ENCODE peak calls at places on chromosomes 5 and 9, in seven cellular contexts. L is psoas muscle; E is sigmoid colon; W is dorsolateral prefrontal cortex; H is GM12878; X is A673; J is CD8-positive, alpha-beta T cell. T is an unnamed sample.
A peak's percentile ranks its signal among the peaks of the same experiment; 100 is the strongest.

GRCh38 chr9:27529316-27530278 is at the start of gene MOB3B:
- DNase-seq in L (peak; percentile 85), E (peak; percentile 91), W (peak; percentile 89), H (no peak), X (peak; percentile 67), J (peak; percentile 77), T (peak; percentile 71)

GRCh38 chr5:147576646-147577535 is 67.0 kb upstream of the DPYSL3 start:
- DNase-seq in L (peak; percentile 58), E (peak; percentile 72), W (peak; percentile 38), H (no peak), X (peak; percentile 58), J (peak; percentile 12), T (no peak)

GRCh38 chr5:17190799-17191391 is 26.5 kb upstream of the BASP1 start:
- DNase-seq in L (no peak), E (no peak), W (no peak), H (no peak), X (peak; percentile 62), J (no peak), T (no peak)

GRCh38 chr5:66306844-66307315 is 162.8 kb downstream of the SREK1 start:
- DNase-seq in L (no peak), E (no peak), W (no peak), H (no peak), X (peak; percentile 11), J (no peak), T (no peak)

GRCh38 chr5:149837680-149838269 is 106.8 kb downstream of the PDE6A start:
- DNase-seq in L (peak; percentile 61), E (no peak), W (peak; percentile 64), H (no peak), X (peak; percentile 82), J (no peak), T (no peak)

GRCh38 chr5:1464096-1464446 is 18.8 kb upstream of the SLC6A3 start:
- DNase-seq in L (no peak), E (no peak), W (no peak), H (no peak), X (no peak), J (no peak), T (no peak)

GRCh38 chr9:132094314-132094791 is 14.7 kb upstream of the MED27 start:
- DNase-seq in L (no peak), E (no peak), W (no peak), H (no peak), X (no peak), J (no peak), T (no peak)

GRCh38 chr5:124906339-124907097 is 160.1 kb upstream of the ZNF608 start:
- DNase-seq in L (peak; percentile 48), E (peak; percentile 87), W (peak; percentile 69), H (no peak), X (peak; percentile 62), J (no peak), T (no peak)

GRCh38 chr5:154474957-154475334 is 3.1 kb downstream of the HAND1 start:
- DNase-seq in L (no peak), E (no peak), W (no peak), H (no peak), X (no peak), J (no peak), T (no peak)

GRCh38 chr5:108451269-108451668 is 69.4 kb upstream of the FBXL17 start:
- DNase-seq in L (no peak), E (no peak), W (no peak), H (no peak), X (no peak), J (no peak), T (no peak)

GRCh38 chr5:71938886-71939285 is 168.4 kb upstream of the MAP1B start:
- DNase-seq in L (no peak), E (no peak), W (no peak), H (no peak), X (no peak), J (no peak), T (no peak)

GRCh38 chr5:173016069-173016455 is 32.5 kb downstream of the ATP6V0E1 start:
- DNase-seq in L (no peak), E (no peak), W (peak; percentile 15), H (no peak), X (no peak), J (no peak), T (no peak)
- H3K27me3 ChIP-seq in L (no peaks in the 10 kb centered on the region), E (no peaks in the 10 kb centered on the region), W (no peaks in the 10 kb centered on the region), H (no peaks in the 10 kb centered on the region), X (no peaks in the 10 kb centered on the region), J (no peaks in the 10 kb centered on the region), T (no peaks in the 10 kb centered on the region)

DNA sequence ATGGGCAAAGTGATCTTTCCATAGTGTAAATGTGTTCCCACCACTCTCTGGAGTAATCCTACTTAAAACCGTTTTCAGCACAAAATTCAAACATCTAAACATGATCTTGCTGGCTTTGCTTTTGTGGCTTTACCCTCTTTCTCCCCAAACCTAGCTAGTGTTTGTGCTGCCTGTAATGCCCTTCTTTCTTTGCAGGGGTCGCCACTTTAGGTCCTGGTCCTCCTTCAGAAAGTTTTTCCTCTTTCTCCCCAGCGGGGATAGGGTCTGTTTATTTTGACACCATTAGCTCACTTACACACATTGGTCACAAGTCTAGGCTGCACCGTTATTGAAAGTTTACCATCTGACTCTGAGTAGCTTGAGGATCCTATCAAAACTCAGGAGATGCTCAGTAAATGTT is 736 bp upstream of the HSD17B4 start:
- DNase-seq in L (no peak), E (no peak), W (no peak), H (no peak), X (no peak), J (no peak), T (no peak)
- TF ChIP-seq CTCF in L (no peak), E (no peak), W (no peak), H (no peak), X (no peak), J (no peak), T (no peak)

GRCh38 chr9:7259544-7260241 is 501.9 kb downstream of the KDM4C start:
- DNase-seq in L (no peak), E (no peak), W (no peak), H (no peak), X (no peak), J (no peak), T (no peak)

DNA sequence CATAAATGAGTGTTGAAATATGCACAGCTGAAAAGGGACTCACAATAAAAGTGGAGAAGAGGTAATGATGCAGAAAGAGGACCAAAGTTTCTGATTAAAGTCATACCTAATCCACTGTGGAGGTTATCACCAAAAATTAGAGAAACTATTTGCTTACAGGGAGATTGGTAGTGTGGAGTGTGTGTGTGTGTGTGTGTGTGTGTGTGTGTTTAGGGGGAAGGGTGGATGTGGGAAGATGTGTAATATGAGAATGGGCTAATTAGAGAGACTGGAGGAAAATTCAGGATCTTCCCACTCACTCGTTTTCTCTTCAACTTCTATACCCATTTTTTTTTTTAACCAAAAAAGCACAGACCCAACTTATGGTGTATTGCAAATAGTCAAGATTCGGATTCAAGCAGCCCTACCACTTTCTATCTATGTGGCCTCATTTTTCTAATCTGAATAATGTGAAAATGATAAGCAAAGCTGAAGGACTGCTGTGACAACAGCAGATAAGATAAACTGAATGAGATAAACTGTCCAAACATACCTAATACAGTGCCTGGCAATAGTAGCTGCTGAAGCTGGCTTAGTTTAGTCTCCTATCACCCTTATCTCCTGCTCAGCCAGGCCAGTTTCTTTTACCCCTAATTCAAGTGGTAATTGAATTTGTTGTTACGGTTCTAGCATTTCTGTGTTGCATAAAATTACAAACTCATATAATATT is 501.1 kb downstream of the KDM4C start:
- DNase-seq in L (no peak), E (no peak), W (no peak), H (no peak), X (no peak), J (no peak), T (no peak)
- H3K27ac ChIP-seq in L (no peak overlapping the region), E (no peak overlapping the region), W (no peak overlapping the region), H (no peak overlapping the region), X (no peak overlapping the region), J (no peak overlapping the region), T (no peak overlapping the region)

GRCh38 chr9:134488901-134489280 is 152.7 kb upstream of the COL5A1 start:
- DNase-seq in L (no peak), E (peak; percentile 40), W (no peak), H (no peak), X (no peak), J (no peak), T (no peak)
- H3K27me3 ChIP-seq in L (no peaks in the 10 kb centered on the region), E (no peaks in the 10 kb centered on the region), W (no peaks in the 10 kb centered on the region), H (peaks cover 2% of the 10 kb centered on the region), X (no peaks in the 10 kb centered on the region), J (no peaks in the 10 kb centered on the region), T (peaks cover 4% of the 10 kb centered on the region)

GRCh38 chr9:124269556-124269955 is 11.8 kb downstream of the NEK6 start:
- DNase-seq in L (no peak), E (no peak), W (no peak), H (no peak), X (no peak), J (no peak), T (no peak)

GRCh38 chr9:124266139-124266825 is 8.5 kb downstream of the NEK6 start:
- DNase-seq in L (no peak), E (no peak), W (no peak), H (no peak), X (no peak), J (no peak), T (no peak)

GRCh38 chr9:124268248-124268647 is 10.5 kb downstream of the NEK6 start:
- DNase-seq in L (no peak), E (no peak), W (no peak), H (no peak), X (no peak), J (no peak), T (no peak)

GRCh38 chr9:124266826-124267201 is 9.1 kb downstream of the NEK6 start:
- DNase-seq in L (no peak), E (no peak), W (no peak), H (no peak), X (no peak), J (no peak), T (no peak)

GRCh38 chr9:124267271-124267807 is 9.6 kb downstream of the NEK6 start:
- DNase-seq in L (peak; percentile 58), E (no peak), W (peak; percentile 50), H (no peak), X (peak; percentile 54), J (no peak), T (no peak)
- TF ChIP-seq CTCF in L (no peak), E (no peak), W (no peak), H (peak; percentile 8), X (peak; percentile 25), J (no peak), T (no peak)

GRCh38 chr9:80082213-80082612 is 510.4 kb downstream of the TLE4 start:
- DNase-seq in L (no peak), E (no peak), W (no peak), H (no peak), X (no peak), J (no peak), T (no peak)
- H3K27ac ChIP-seq in L (no peak overlapping the region), E (no peak overlapping the region), W (no peak overlapping the region), H (no peak overlapping the region), X (no peak overlapping the region), J (no peak overlapping the region), T (no peak overlapping the region)

DNA sequence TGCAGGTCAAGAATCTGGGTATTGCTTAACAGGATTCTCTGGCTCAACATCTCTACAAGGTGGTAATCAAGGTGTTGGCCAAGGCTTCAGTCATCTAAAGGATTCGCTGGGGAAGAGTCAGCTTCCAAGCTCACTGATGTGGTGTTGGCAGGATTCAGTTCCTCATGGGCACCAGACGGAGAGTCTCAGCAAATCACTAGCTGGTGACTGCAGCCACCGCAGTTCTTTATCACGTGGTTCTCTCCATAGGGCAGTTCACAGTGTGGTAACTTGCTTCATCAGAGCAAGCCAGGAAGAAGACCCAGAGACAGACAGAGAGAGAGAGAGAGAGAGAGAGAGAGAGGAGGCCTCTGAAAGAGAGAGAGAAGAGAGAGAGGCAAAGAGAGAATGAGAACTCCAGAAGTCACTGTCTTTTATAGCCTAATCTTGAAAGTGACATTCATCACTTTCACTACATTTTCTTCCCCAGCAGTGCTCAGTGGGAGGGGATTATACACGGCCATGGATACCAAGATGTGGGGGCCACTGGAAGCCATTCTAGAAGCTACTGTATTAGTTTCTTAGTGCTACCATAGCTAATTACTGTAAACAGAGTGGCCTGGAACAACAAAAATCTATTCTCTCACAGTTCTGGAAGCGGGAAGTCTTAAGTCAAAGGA is 109.2 kb upstream of the SMIM23 start:
- DNase-seq in L (no peak), E (no peak), W (peak; percentile 19), H (no peak), X (no peak), J (no peak), T (no peak)
- H3K27me3 ChIP-seq in L (no peaks in the 10 kb centered on the region), E (no peaks in the 10 kb centered on the region), W (no peaks in the 10 kb centered on the region), H (no peaks in the 10 kb centered on the region), X (peaks cover 8% of the 10 kb centered on the region), J (no peaks in the 10 kb centered on the region), T (no peaks in the 10 kb centered on the region)

T was measured in CD4-positive, alpha-beta T cell.